ENCODE peak calls at places on chromosome 18, in four cellular contexts. A is BE2C, O is HTR-8/SVneo, P is lower lobe of right lung. Y is an unnamed sample.

GRCh38 chr18:23281626-23282436 is 146.5 kb downstream of the CABLES1 start:
- DNase-seq in A (no peak), P (no peak), O (peak; percentile 57), Y (no peak)

GRCh38 chr18:50097702-50098101 is 97.2 kb downstream of the MYO5B start:
- DNase-seq in O (no peak), P (peak; percentile 52), A (no peak), Y (no peak)

GRCh38 chr18:63119647-63120046 is 199.9 kb downstream of the BCL2 start:
- DNase-seq in P (no peak), A (peak; percentile 36), O (peak; percentile 23), Y (no peak)

GRCh38 chr18:58526425-58527115 is 102.3 kb downstream of the ALPK2 start:
- DNase-seq in P (no peak), O (no peak), A (no peak), Y (no peak)

GRCh38 chr18:40124107-40124506 is 1830.9 kb upstream of the PIK3C3 start:
- DNase-seq in O (no peak), A (no peak), P (no peak), Y (no peak)

GRCh38 chr18:61901334-61901986 is 8.7 kb upstream of the RNF152 start:
- DNase-seq in P (no peak), O (no peak), A (peak; percentile 11), Y (peak; percentile 32)

GRCh38 chr18:36281941-36282340 is 15.6 kb upstream of the FHOD3 start:
- DNase-seq in P (no peak), O (no peak), A (no peak), Y (no peak)

GRCh38 chr18:45850021-45850420 is 24.5 kb downstream of the SIGLEC15 start:
- DNase-seq in A (no peak), P (no peak), O (no peak), Y (no peak)

GRCh38 chr18:73752546-73752945 is 395.1 kb downstream of the FBXO15 start:
- DNase-seq in A (no peak), P (no peak), O (no peak), Y (no peak)

GRCh38 chr18:58299936-58300335 is 255.9 kb downstream of the NEDD4L start:
- DNase-seq in A (no peak), O (no peak), P (no peak), Y (no peak)

GRCh38 chr18:44826418-44827259 is 146.0 kb downstream of the SETBP1 start:
- DNase-seq in A (no peak), O (no peak), P (no peak), Y (no peak)

GRCh38 chr18:21663615-21664014 is 41.0 kb downstream of the ABHD3 start:
- DNase-seq in P (no peak), A (no peak), O (no peak), Y (no peak)

GRCh38 chr18:76412818-76413565 is 82.0 kb downstream of the ZNF516 start:
- DNase-seq in A (no peak), P (no peak), O (no peak), Y (no peak)

GRCh38 chr18:63339920-63340484 is 20.4 kb upstream of the BCL2 start:
- DNase-seq in O (no peak), P (no peak), A (peak; percentile 60), Y (no peak)

GRCh38 chr18:61893304-61893970 is 630 bp upstream of the RNF152 start:
- DNase-seq in P (peak; percentile 55), A (peak; percentile 24), O (no peak), Y (peak; percentile 33)

GRCh38 chr18:62496262-62496661 is 26.6 kb upstream of the ZCCHC2 start:
- DNase-seq in A (no peak), P (no peak), O (no peak), Y (no peak)

GRCh38 chr18:36127866-36128845 is 984 bp downstream of the SLC39A6 start:
- DNase-seq in O (peak; percentile 3), A (peak; percentile 10), P (no peak), Y (no peak)

GRCh38 chr18:36829362-36830140 is 624 bp downstream of the KIAA1328 start:
- DNase-seq in P (no peak), A (no peak), O (no peak), Y (no peak)

GRCh38 chr18:10475633-10476388 is 21.4 kb downstream of the APCDD1 start:
- DNase-seq in P (no peak), A (no peak), O (no peak), Y (no peak)

GRCh38 chr18:58378411-58378820 is 250.5 kb downstream of the ALPK2 start:
- DNase-seq in A (no peak), O (no peak), P (no peak), Y (no peak)

GRCh38 chr18:37019157-37019571 is 190.2 kb downstream of the KIAA1328 start:
- DNase-seq in A (peak; percentile 7), P (no peak), O (no peak), Y (no peak)

GRCh38 chr18:52326001-52326400 is 14.0 kb upstream of the DCC start:
- DNase-seq in O (no peak), A (no peak), P (no peak), Y (no peak)

GRCh38 chr18:59918320-59918755 is 18.5 kb downstream of the PMAIP1 start:
- DNase-seq in A (peak; percentile 74), P (peak; percentile 71), O (peak; percentile 40), Y (no peak)

GRCh38 chr18:9827856-9828793 is 57.6 kb upstream of the TXNDC2 start:
- DNase-seq in A (no peak), P (peak; percentile 74), O (peak; percentile 94), Y (no peak)

GRCh38 chr18:59697236-59697932 is at the start of gene CCBE1:
- DNase-seq in O (peak; percentile 57), A (peak; percentile 67), P (peak; percentile 71), Y (peak; percentile 58)

GRCh38 chr18:56651771-56652092 is 573 bp downstream of the WDR7 start:
- DNase-seq in P (no peak), O (no peak), A (no peak), Y (no peak)

GRCh38 chr18:27665264-27665799 is 480.2 kb upstream of the CHST9 start:
- DNase-seq in O (no peak), A (no peak), P (no peak), Y (no peak)

GRCh38 chr18:63298393-63299015 is 21.1 kb downstream of the BCL2 start:
- DNase-seq in P (no peak), O (no peak), A (no peak), Y (no peak)

GRCh38 chr18:69956655-69957054 is 9.0 kb upstream of the CD226 start:
- DNase-seq in A (no peak), O (no peak), P (no peak), Y (no peak)

GRCh38 chr18:39190508-39190907 is 1624.9 kb upstream of the CELF4 start:
- DNase-seq in P (no peak), A (no peak), O (no peak), Y (no peak)

GRCh38 chr18:52339891-52340371 is at the start of gene DCC:
- DNase-seq in P (no peak), A (peak; percentile 36), O (peak; percentile 1), Y (no peak)

GRCh38 chr18:22167091-22167470 is 2.3 kb upstream of the GATA6 start:
- DNase-seq in O (no peak), A (no peak), P (no peak), Y (no peak)

GRCh38 chr18:58669731-58670379 is 1.4 kb upstream of the MALT1 start:
- DNase-seq in A (no peak), O (peak; percentile 28), P (no peak), Y (no peak)

GRCh38 chr18:38940863-38941531 is 1375.4 kb upstream of the CELF4 start:
- DNase-seq in P (no peak), O (peak; percentile 11), A (no peak), Y (peak; percentile 34)

GRCh38 chr18:60549338-60549960 is 176.9 kb upstream of the MC4R start:
- DNase-seq in A (peak; percentile 23), P (no peak), O (peak; percentile 20), Y (no peak)

Y was measured in activated CD4-positive, CD25-positive, alpha-beta regulatory T cell treated with anti-CD3 and anti-CD28 coated beads, Interleukin-2, amount 50 U/mL, for 72 hours.